ENCODE peak calls at places on chromosomes 4 and X, in five cellular contexts. W is Right ventricle myocardium inferior, C is K562, M is right cardiac atrium, I is left lung. Q is an unnamed sample.

GRCh38 chr4:141075553-141075952 is 57.7 kb downstream of the RNF150 start:
- ATAC-seq in W (no peak), C (no peak), M (no peak), I (no peak), Q (no peak)

GRCh38 chr4:177077572-177077971 is 232.1 kb upstream of the NEIL3 start:
- ATAC-seq in W (no peak), C (no peak), M (no peak), I (no peak), Q (no peak)

GRCh38 chr4:2858451-2859217 is 15.0 kb downstream of the ADD1 start:
- ATAC-seq in W (peak; percentile 65), C (peak; percentile 80), M (peak; percentile 54), I (peak; percentile 11), Q (no peak)

GRCh38 chr4:71025654-71026053 is 32.2 kb downstream of the DCK start:
- ATAC-seq in W (no peak), C (peak; percentile 40), M (no peak), I (no peak), Q (no peak)

GRCh38 chrX:103782640-103783039 is 6.0 kb downstream of the PLP1 start:
- ATAC-seq in W (no peak), C (no peak), M (no peak), I (no peak), Q (no peak)

GRCh38 chr4:128285085-128286023 is 2.3 kb downstream of the PGRMC2 start:
- ATAC-seq in W (no peak), C (no peak), M (no peak), I (no peak), Q (no peak)

GRCh38 chr4:106266201-106266600 is 49.8 kb downstream of the TBCK start:
- ATAC-seq in W (no peak), C (peak; percentile 82), M (no peak), I (peak; percentile 57), Q (no peak)

GRCh38 chr4:29762151-29762550 is 958.0 kb upstream of the PCDH7 start:
- ATAC-seq in W (no peak), C (no peak), M (no peak), I (no peak), Q (no peak)

GRCh38 chr4:82639947-82640346 is 78.2 kb upstream of the TMEM150C start:
- ATAC-seq in W (peak; percentile 53), C (no peak), M (peak; percentile 69), I (peak; percentile 24), Q (no peak)

GRCh38 chrX:17697191-17697590 is 40.1 kb upstream of the SCML1 start:
- ATAC-seq in W (no peak), C (no peak), M (no peak), I (no peak), Q (no peak)

GRCh38 chrX:78329486-78329885 is 2.1 kb upstream of the CYSLTR1 start:
- ATAC-seq in W (no peak), C (no peak), M (no peak), I (no peak), Q (peak; percentile 73)

GRCh38 chr4:121376541-121376940 is 4.3 kb downstream of the QRFPR start:
- ATAC-seq in W (no peak), C (no peak), M (no peak), I (peak; percentile 98), Q (no peak)

GRCh38 chrX:54182864-54183613 is at the start of gene FAM120C:
- ATAC-seq in W (peak; percentile 91), C (peak; percentile 83), M (peak; percentile 90), I (peak; percentile 88), Q (peak; percentile 88)